ENCODE peak calls at places on chromosomes 16 and 17, in four cellular contexts. P, Z, I and C are unnamed samples.

GRCh38 chr17:42526031-42526444 is 10.0 kb upstream of the NAGLU start:
- DNase-seq in I (peak), Z (peak), P (peak), C (no peak)

GRCh38 chr17:17171991-17172939 is 33.9 kb downstream of the PLD6 start:
- DNase-seq in Z (no peak), I (no peak), P (no peak), C (no peak)

GRCh38 chr16:54766355-54766754 is 164.3 kb upstream of the IRX5 start:
- DNase-seq in P (no peak), Z (no peak), I (no peak), C (no peak)

GRCh38 chr16:35752773-35753558 is 2293.6 kb downstream of the TP53TG3F start:
- DNase-seq in Z (no peak), I (no peak), P (no peak), C (no peak)

GRCh38 chr17:72386619-72387237 is 265.9 kb downstream of the SOX9 start:
- DNase-seq in Z (peak), P (peak), I (no peak), C (no peak)

GRCh38 chr16:84726079-84726669 is 26.4 kb downstream of the USP10 start:
- DNase-seq in I (peak), P (peak), Z (peak), C (peak)

GRCh38 chr17:48192321-48192731 is 84.8 kb downstream of the SNX11 start:
- DNase-seq in I (no peak), Z (no peak), P (no peak), C (no peak)

GRCh38 chr17:37813753-37814152 is 68.9 kb upstream of the HNF1B start:
- DNase-seq in P (peak), I (peak), Z (peak), C (no peak)

GRCh38 chr17:37672545-37673078 is 29.4 kb upstream of the DDX52 start:
- DNase-seq in P (peak), I (no peak), Z (no peak), C (no peak)